ENCODE peak calls at places on chromosomes 13 and 19, in nine cellular contexts. One of them, this sample, is unnamed.

GRCh38 chr19:33641261-33641660 is 19.5 kb downstream of the CHST8 start:
- DNase-seq in cardiac fibroblast: no peak
- DNase-seq in CD8-positive, alpha-beta T cell: no peak
- DNase-seq in IMR-90: no peak
- DNase-seq in astrocyte of the spinal cord: no peak
- DNase-seq in OCI-LY7: no peak
- DNase-seq in hepatocyte: no peak
- DNase-seq in cardiac muscle cell: no peak
- DNase-seq in adrenal gland: no peak
- DNase-seq in this sample: no peak

GRCh38 chr13:62357887-62358645 is 942.4 kb upstream of the PCDH20 start:
- DNase-seq in cardiac fibroblast: peak
- DNase-seq in CD8-positive, alpha-beta T cell: no peak
- DNase-seq in IMR-90: peak
- DNase-seq in astrocyte of the spinal cord: peak
- DNase-seq in OCI-LY7: peak
- DNase-seq in hepatocyte: peak
- DNase-seq in cardiac muscle cell: peak
- DNase-seq in adrenal gland: no peak
- DNase-seq in this sample: no peak

GRCh38 chr19:14023404-14024235 is 4.3 kb upstream of the RLN3 start:
- DNase-seq in cardiac fibroblast: peak
- DNase-seq in CD8-positive, alpha-beta T cell: no peak
- DNase-seq in IMR-90: peak
- DNase-seq in astrocyte of the spinal cord: peak
- DNase-seq in OCI-LY7: no peak
- DNase-seq in hepatocyte: peak
- DNase-seq in cardiac muscle cell: peak
- DNase-seq in adrenal gland: peak
- DNase-seq in this sample: no peak

GRCh38 chr19:35792312-35792711 is 16.9 kb downstream of the ARHGAP33 start:
- DNase-seq in cardiac fibroblast: no peak
- DNase-seq in CD8-positive, alpha-beta T cell: no peak
- DNase-seq in IMR-90: no peak
- DNase-seq in astrocyte of the spinal cord: no peak
- DNase-seq in OCI-LY7: no peak
- DNase-seq in hepatocyte: no peak
- DNase-seq in cardiac muscle cell: no peak
- DNase-seq in adrenal gland: no peak
- DNase-seq in this sample: no peak

GRCh38 chr13:85806553-85807175 is 7.4 kb upstream of the SLITRK6 start:
- DNase-seq in cardiac fibroblast: peak
- DNase-seq in CD8-positive, alpha-beta T cell: no peak
- DNase-seq in IMR-90: peak
- DNase-seq in astrocyte of the spinal cord: peak
- DNase-seq in OCI-LY7: peak
- DNase-seq in hepatocyte: peak
- DNase-seq in cardiac muscle cell: peak
- DNase-seq in adrenal gland: no peak
- DNase-seq in this sample: no peak

GRCh38 chr19:14113762-14114414 is 3.7 kb downstream of the PRKACA start:
- DNase-seq in cardiac fibroblast: no peak
- DNase-seq in CD8-positive, alpha-beta T cell: no peak
- DNase-seq in IMR-90: no peak
- DNase-seq in astrocyte of the spinal cord: no peak
- DNase-seq in OCI-LY7: peak
- DNase-seq in hepatocyte: peak
- DNase-seq in cardiac muscle cell: no peak
- DNase-seq in adrenal gland: no peak
- DNase-seq in this sample: no peak

GRCh38 chr19:51168571-51169282 is 26.6 kb downstream of the SIGLEC7 start:
- DNase-seq in cardiac fibroblast: no peak
- DNase-seq in CD8-positive, alpha-beta T cell: no peak
- DNase-seq in IMR-90: no peak
- DNase-seq in astrocyte of the spinal cord: no peak
- DNase-seq in OCI-LY7: no peak
- DNase-seq in hepatocyte: no peak
- DNase-seq in cardiac muscle cell: no peak
- DNase-seq in adrenal gland: no peak
- DNase-seq in this sample: no peak

GRCh38 chr19:45164577-45165335 is 4.0 kb upstream of the NKPD1 start:
- DNase-seq in cardiac fibroblast: peak
- DNase-seq in CD8-positive, alpha-beta T cell: peak
- DNase-seq in IMR-90: peak
- DNase-seq in astrocyte of the spinal cord: peak
- DNase-seq in OCI-LY7: peak
- DNase-seq in hepatocyte: peak
- DNase-seq in cardiac muscle cell: peak
- DNase-seq in adrenal gland: no peak
- DNase-seq in this sample: no peak

GRCh38 chr13:101465877-101466276 is 13.4 kb downstream of the ITGBL1 start:
- DNase-seq in cardiac fibroblast: no peak
- DNase-seq in CD8-positive, alpha-beta T cell: no peak
- DNase-seq in IMR-90: peak
- DNase-seq in astrocyte of the spinal cord: peak
- DNase-seq in OCI-LY7: no peak
- DNase-seq in hepatocyte: no peak
- DNase-seq in cardiac muscle cell: no peak
- DNase-seq in adrenal gland: no peak
- DNase-seq in this sample: no peak

GRCh38 chr13:106756446-106756845 is 188.5 kb upstream of the ARGLU1 start:
- DNase-seq in cardiac fibroblast: no peak
- DNase-seq in CD8-positive, alpha-beta T cell: no peak
- DNase-seq in IMR-90: no peak
- DNase-seq in astrocyte of the spinal cord: no peak
- DNase-seq in OCI-LY7: no peak
- DNase-seq in hepatocyte: peak
- DNase-seq in cardiac muscle cell: peak
- DNase-seq in adrenal gland: no peak
- DNase-seq in this sample: no peak

GRCh38 chr19:6577410-6578125 is 13.4 kb downstream of the CD70 start:
- DNase-seq in cardiac fibroblast: no peak
- DNase-seq in CD8-positive, alpha-beta T cell: no peak
- DNase-seq in IMR-90: no peak
- DNase-seq in astrocyte of the spinal cord: no peak
- DNase-seq in OCI-LY7: peak
- DNase-seq in hepatocyte: no peak
- DNase-seq in cardiac muscle cell: no peak
- DNase-seq in adrenal gland: no peak
- DNase-seq in this sample: no peak

GRCh38 chr13:99281811-99282263 is 23.7 kb upstream of the GPR18 start:
- DNase-seq in cardiac fibroblast: no peak
- DNase-seq in CD8-positive, alpha-beta T cell: no peak
- DNase-seq in IMR-90: no peak
- DNase-seq in astrocyte of the spinal cord: no peak
- DNase-seq in OCI-LY7: no peak
- DNase-seq in hepatocyte: no peak
- DNase-seq in cardiac muscle cell: no peak
- DNase-seq in adrenal gland: peak
- DNase-seq in this sample: no peak

GRCh38 chr13:54133721-54134120 is 1105.1 kb downstream of the OLFM4 start:
- DNase-seq in cardiac fibroblast: no peak
- DNase-seq in CD8-positive, alpha-beta T cell: no peak
- DNase-seq in IMR-90: no peak
- DNase-seq in astrocyte of the spinal cord: no peak
- DNase-seq in OCI-LY7: no peak
- DNase-seq in hepatocyte: no peak
- DNase-seq in cardiac muscle cell: no peak
- DNase-seq in adrenal gland: no peak
- DNase-seq in this sample: no peak

GRCh38 chr13:113366031-113366588 is 2.2 kb upstream of the GRTP1 start:
- DNase-seq in cardiac fibroblast: no peak
- DNase-seq in CD8-positive, alpha-beta T cell: no peak
- DNase-seq in IMR-90: peak
- DNase-seq in astrocyte of the spinal cord: no peak
- DNase-seq in OCI-LY7: no peak
- DNase-seq in hepatocyte: no peak
- DNase-seq in cardiac muscle cell: no peak
- DNase-seq in adrenal gland: no peak
- DNase-seq in this sample: no peak

GRCh38 chr19:36060430-36060829 is 5.7 kb downstream of the WDR62 start:
- DNase-seq in cardiac fibroblast: peak
- DNase-seq in CD8-positive, alpha-beta T cell: no peak
- DNase-seq in IMR-90: peak
- DNase-seq in astrocyte of the spinal cord: peak
- DNase-seq in OCI-LY7: peak
- DNase-seq in hepatocyte: peak
- DNase-seq in cardiac muscle cell: peak
- DNase-seq in adrenal gland: peak
- DNase-seq in this sample: peak

GRCh38 chr13:49858183-49858856 is 65.8 kb upstream of the KPNA3 start:
- DNase-seq in cardiac fibroblast: peak
- DNase-seq in CD8-positive, alpha-beta T cell: no peak
- DNase-seq in IMR-90: peak
- DNase-seq in astrocyte of the spinal cord: peak
- DNase-seq in OCI-LY7: no peak
- DNase-seq in hepatocyte: peak
- DNase-seq in cardiac muscle cell: no peak
- DNase-seq in adrenal gland: no peak
- DNase-seq in this sample: peak

GRCh38 chr13:51221674-51222509 is at the start of gene FAM124A:
- DNase-seq in cardiac fibroblast: peak
- DNase-seq in CD8-positive, alpha-beta T cell: no peak
- DNase-seq in IMR-90: peak
- DNase-seq in astrocyte of the spinal cord: no peak
- DNase-seq in OCI-LY7: peak
- DNase-seq in hepatocyte: peak
- DNase-seq in cardiac muscle cell: peak
- DNase-seq in adrenal gland: peak
- DNase-seq in this sample: no peak
- TF ChIP-seq CTCF in cardiac fibroblast: no peak
- TF ChIP-seq CTCF in CD8-positive, alpha-beta T cell: no peak
- TF ChIP-seq CTCF in IMR-90: peak
- TF ChIP-seq CTCF in astrocyte of the spinal cord: peak
- TF ChIP-seq CTCF in OCI-LY7: no peak
- TF ChIP-seq CTCF in hepatocyte: no peak
- TF ChIP-seq CTCF in cardiac muscle cell: no peak
- TF ChIP-seq CTCF in adrenal gland: peak
- TF ChIP-seq CTCF in this sample: no peak

DNA sequence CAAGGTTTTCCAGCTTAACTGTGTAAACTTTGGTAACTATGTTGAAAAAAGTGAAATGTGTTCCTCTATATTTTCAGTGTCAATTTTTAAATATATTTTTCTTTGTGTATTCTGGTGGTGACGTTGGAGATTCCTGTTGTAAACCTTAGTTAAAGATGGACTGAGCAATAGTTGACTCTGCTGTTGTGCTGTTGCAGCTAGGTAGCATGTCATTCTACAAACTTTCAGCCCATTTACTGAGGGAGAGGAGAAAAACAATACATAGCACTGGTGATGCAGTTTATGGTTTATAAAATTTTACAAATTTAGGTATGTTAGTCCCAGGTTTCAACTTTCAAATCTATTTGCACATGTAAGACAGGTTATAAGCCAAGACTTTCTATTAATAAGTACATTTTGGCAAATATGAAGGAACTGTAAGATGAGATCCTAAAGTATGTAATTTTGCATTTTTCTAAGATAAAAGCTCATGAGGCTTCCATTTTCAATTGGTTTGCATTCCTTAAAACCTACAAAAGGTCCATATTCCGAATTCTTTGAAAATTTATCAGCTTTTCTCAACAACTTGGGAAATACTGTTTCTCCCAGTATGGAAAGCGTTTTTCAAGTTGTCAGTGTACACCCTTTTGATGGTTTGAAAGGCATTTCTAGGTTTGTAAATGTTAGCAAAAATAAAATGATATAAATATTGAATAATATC is 1.5 kb downstream of the NDFIP2 start:
- DNase-seq in cardiac fibroblast: peak
- DNase-seq in CD8-positive, alpha-beta T cell: no peak
- DNase-seq in IMR-90: peak
- DNase-seq in astrocyte of the spinal cord: peak
- DNase-seq in OCI-LY7: no peak
- DNase-seq in hepatocyte: peak
- DNase-seq in cardiac muscle cell: no peak
- DNase-seq in adrenal gland: no peak
- DNase-seq in this sample: no peak
- H3K4me3 ChIP-seq in cardiac fibroblast: peak
- H3K4me3 ChIP-seq in CD8-positive, alpha-beta T cell: no peak
- H3K4me3 ChIP-seq in IMR-90: peak
- H3K4me3 ChIP-seq in astrocyte of the spinal cord: peak
- H3K4me3 ChIP-seq in OCI-LY7: no peak
- H3K4me3 ChIP-seq in hepatocyte: peak
- H3K4me3 ChIP-seq in cardiac muscle cell: peak
- H3K4me3 ChIP-seq in adrenal gland: no peak
- H3K4me3 ChIP-seq in this sample: peak

DNA sequence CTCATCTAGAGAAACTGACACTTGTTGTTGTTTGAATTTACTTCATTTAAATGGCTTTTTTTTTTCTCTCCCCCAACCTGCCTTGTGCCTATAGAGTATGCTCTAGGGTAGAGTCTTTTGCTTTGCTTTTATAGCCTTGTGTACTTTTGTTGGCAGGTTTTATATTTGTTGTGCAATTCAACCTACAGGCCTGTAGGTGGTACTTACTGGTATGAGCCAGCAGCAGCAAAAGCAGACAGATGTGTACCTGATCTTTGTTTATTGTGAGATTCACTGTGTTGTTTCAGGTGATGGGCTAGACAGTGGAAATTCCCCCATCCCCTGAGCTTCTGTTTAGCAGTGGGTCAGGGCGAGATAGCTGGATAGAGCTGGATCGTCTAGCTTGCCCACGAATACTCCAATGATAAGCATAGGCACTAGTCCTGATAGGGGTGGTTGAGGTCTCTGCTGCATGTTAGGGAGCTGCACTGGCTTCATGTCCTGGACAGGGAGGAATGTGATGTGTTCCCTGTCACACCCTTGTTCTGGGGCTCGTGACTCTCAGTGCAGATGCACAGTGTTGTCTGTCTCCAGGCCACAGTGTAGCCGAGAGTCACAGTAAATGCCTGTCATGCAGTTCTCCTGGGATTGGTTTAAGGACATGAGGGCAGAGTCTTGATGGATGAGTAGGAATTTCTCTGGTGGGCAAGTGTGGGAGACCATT is 21.3 kb downstream of the DNAJC3 start:
- DNase-seq in cardiac fibroblast: peak
- DNase-seq in CD8-positive, alpha-beta T cell: no peak
- DNase-seq in IMR-90: peak
- DNase-seq in astrocyte of the spinal cord: no peak
- DNase-seq in OCI-LY7: peak
- DNase-seq in hepatocyte: peak
- DNase-seq in cardiac muscle cell: no peak
- DNase-seq in adrenal gland: no peak
- DNase-seq in this sample: no peak
- TF ChIP-seq CTCF in cardiac fibroblast: peak
- TF ChIP-seq CTCF in CD8-positive, alpha-beta T cell: peak
- TF ChIP-seq CTCF in IMR-90: peak
- TF ChIP-seq CTCF in astrocyte of the spinal cord: peak
- TF ChIP-seq CTCF in OCI-LY7: peak
- TF ChIP-seq CTCF in hepatocyte: no peak
- TF ChIP-seq CTCF in cardiac muscle cell: peak
- TF ChIP-seq CTCF in adrenal gland: no peak
- TF ChIP-seq CTCF in this sample: peak

GRCh38 chr13:52899206-52899605 is 50.8 kb upstream of the PCDH8 start:
- DNase-seq in cardiac fibroblast: no peak
- DNase-seq in CD8-positive, alpha-beta T cell: no peak
- DNase-seq in IMR-90: no peak
- DNase-seq in astrocyte of the spinal cord: no peak
- DNase-seq in OCI-LY7: no peak
- DNase-seq in hepatocyte: no peak
- DNase-seq in cardiac muscle cell: no peak
- DNase-seq in adrenal gland: no peak
- DNase-seq in this sample: no peak

GRCh38 chr13:52906122-52906903 is 57.9 kb upstream of the PCDH8 start:
- DNase-seq in cardiac fibroblast: no peak
- DNase-seq in CD8-positive, alpha-beta T cell: no peak
- DNase-seq in IMR-90: no peak
- DNase-seq in astrocyte of the spinal cord: no peak
- DNase-seq in OCI-LY7: no peak
- DNase-seq in hepatocyte: no peak
- DNase-seq in cardiac muscle cell: no peak
- DNase-seq in adrenal gland: no peak
- DNase-seq in this sample: no peak

GRCh38 chr13:52903320-52903719 is 54.9 kb upstream of the PCDH8 start:
- DNase-seq in cardiac fibroblast: no peak
- DNase-seq in CD8-positive, alpha-beta T cell: no peak
- DNase-seq in IMR-90: no peak
- DNase-seq in astrocyte of the spinal cord: no peak
- DNase-seq in OCI-LY7: peak
- DNase-seq in hepatocyte: no peak
- DNase-seq in cardiac muscle cell: no peak
- DNase-seq in adrenal gland: no peak
- DNase-seq in this sample: no peak
- H3K4me3 ChIP-seq in cardiac fibroblast: no peak
- H3K4me3 ChIP-seq in CD8-positive, alpha-beta T cell: no peak
- H3K4me3 ChIP-seq in IMR-90: no peak
- H3K4me3 ChIP-seq in astrocyte of the spinal cord: no peak
- H3K4me3 ChIP-seq in OCI-LY7: no peak
- H3K4me3 ChIP-seq in hepatocyte: no peak
- H3K4me3 ChIP-seq in cardiac muscle cell: no peak
- H3K4me3 ChIP-seq in adrenal gland: no peak
- H3K4me3 ChIP-seq in this sample: no peak